ENCODE peak calls at places on chromosomes 16 and 17, in six cellular contexts. One of them, this sample, is unnamed.

GRCh38 chr16:72104905-72105304 is 11.3 kb downstream of the DHX38 start:
- DNase-seq in upper lobe of right lung: no peak
- DNase-seq in foreskin keratinocyte: no peak
- DNase-seq in Calu3: no peak
- DNase-seq in hepatocyte: no peak
- DNase-seq in fibroblast of lung: no peak
- DNase-seq in this sample: no peak

GRCh38 chr16:82603784-82604411 is 22.9 kb upstream of the CDH13 start:
- DNase-seq in upper lobe of right lung: no peak
- DNase-seq in foreskin keratinocyte: peak; percentile 38
- DNase-seq in Calu3: peak; percentile 21
- DNase-seq in hepatocyte: peak; percentile 73
- DNase-seq in fibroblast of lung: peak; percentile 51
- DNase-seq in this sample: no peak

GRCh38 chr17:81395600-81396277 is 482 bp downstream of the BAHCC1 start:
- DNase-seq in upper lobe of right lung: no peak
- DNase-seq in foreskin keratinocyte: no peak
- DNase-seq in Calu3: no peak
- DNase-seq in hepatocyte: no peak
- DNase-seq in fibroblast of lung: peak; percentile 9
- DNase-seq in this sample: no peak

GRCh38 chr17:79892457-79893236 is 53.4 kb upstream of the CBX4 start:
- DNase-seq in upper lobe of right lung: no peak
- DNase-seq in foreskin keratinocyte: peak; percentile 52
- DNase-seq in Calu3: peak; percentile 55
- DNase-seq in hepatocyte: peak; percentile 35
- DNase-seq in fibroblast of lung: no peak
- DNase-seq in this sample: no peak

GRCh38 chr17:47704116-47704515 is 10.2 kb downstream of the TBKBP1 start:
- DNase-seq in upper lobe of right lung: peak; percentile 68
- DNase-seq in foreskin keratinocyte: no peak
- DNase-seq in Calu3: no peak
- DNase-seq in hepatocyte: no peak
- DNase-seq in fibroblast of lung: no peak
- DNase-seq in this sample: peak; percentile 49

GRCh38 chr16:84062734-84063640 is 20.4 kb upstream of the SLC38A8 start:
- DNase-seq in upper lobe of right lung: peak; percentile 89
- DNase-seq in foreskin keratinocyte: peak; percentile 43
- DNase-seq in Calu3: peak; percentile 86
- DNase-seq in hepatocyte: peak; percentile 86
- DNase-seq in fibroblast of lung: peak; percentile 73
- DNase-seq in this sample: peak; percentile 70

GRCh38 chr17:45320349-45320930 is 3.6 kb upstream of the MAP3K14 start:
- DNase-seq in upper lobe of right lung: no peak
- DNase-seq in foreskin keratinocyte: peak; percentile 66
- DNase-seq in Calu3: no peak
- DNase-seq in hepatocyte: no peak
- DNase-seq in fibroblast of lung: peak; percentile 90
- DNase-seq in this sample: no peak

GRCh38 chr16:85418978-85419491 is 194.1 kb upstream of the GSE1 start:
- DNase-seq in upper lobe of right lung: peak; percentile 54
- DNase-seq in foreskin keratinocyte: no peak
- DNase-seq in Calu3: no peak
- DNase-seq in hepatocyte: no peak
- DNase-seq in fibroblast of lung: no peak
- DNase-seq in this sample: no peak

GRCh38 chr16:22646948-22647556 is 136.4 kb downstream of the NPIPB5 start:
- DNase-seq in upper lobe of right lung: no peak
- DNase-seq in foreskin keratinocyte: no peak
- DNase-seq in Calu3: no peak
- DNase-seq in hepatocyte: no peak
- DNase-seq in fibroblast of lung: no peak
- DNase-seq in this sample: no peak

GRCh38 chr17:49849711-49850610 is 2.1 kb upstream of the TAC4 start:
- DNase-seq in upper lobe of right lung: peak; percentile 54
- DNase-seq in foreskin keratinocyte: no peak
- DNase-seq in Calu3: no peak
- DNase-seq in hepatocyte: no peak
- DNase-seq in fibroblast of lung: no peak
- DNase-seq in this sample: no peak

GRCh38 chr17:49848739-49849138 is 870 bp upstream of the TAC4 start:
- DNase-seq in upper lobe of right lung: no peak
- DNase-seq in foreskin keratinocyte: no peak
- DNase-seq in Calu3: no peak
- DNase-seq in hepatocyte: no peak
- DNase-seq in fibroblast of lung: no peak
- DNase-seq in this sample: no peak

GRCh38 chr17:49853470-49854015 is 5.7 kb upstream of the TAC4 start:
- DNase-seq in upper lobe of right lung: no peak
- DNase-seq in foreskin keratinocyte: no peak
- DNase-seq in Calu3: no peak
- DNase-seq in hepatocyte: no peak
- DNase-seq in fibroblast of lung: no peak
- DNase-seq in this sample: no peak

GRCh38 chr17:49850772-49851386 is 3.0 kb upstream of the TAC4 start:
- DNase-seq in upper lobe of right lung: no peak
- DNase-seq in foreskin keratinocyte: no peak
- DNase-seq in Calu3: peak; percentile 39
- DNase-seq in hepatocyte: no peak
- DNase-seq in fibroblast of lung: no peak
- DNase-seq in this sample: no peak

GRCh38 chr17:49851387-49852291 is 3.8 kb upstream of the TAC4 start:
- DNase-seq in upper lobe of right lung: peak; percentile 90
- DNase-seq in foreskin keratinocyte: no peak
- DNase-seq in Calu3: peak; percentile 91
- DNase-seq in hepatocyte: peak; percentile 79
- DNase-seq in fibroblast of lung: peak; percentile 65
- DNase-seq in this sample: peak; percentile 79
- TF ChIP-seq CTCF in upper lobe of right lung: peak; percentile 71
- TF ChIP-seq CTCF in foreskin keratinocyte: peak; percentile 68
- TF ChIP-seq CTCF in Calu3: peak; percentile 94
- TF ChIP-seq CTCF in hepatocyte: peak; percentile 71
- TF ChIP-seq CTCF in fibroblast of lung: peak; percentile 64
- TF ChIP-seq CTCF in this sample: peak; percentile 62

DNA sequence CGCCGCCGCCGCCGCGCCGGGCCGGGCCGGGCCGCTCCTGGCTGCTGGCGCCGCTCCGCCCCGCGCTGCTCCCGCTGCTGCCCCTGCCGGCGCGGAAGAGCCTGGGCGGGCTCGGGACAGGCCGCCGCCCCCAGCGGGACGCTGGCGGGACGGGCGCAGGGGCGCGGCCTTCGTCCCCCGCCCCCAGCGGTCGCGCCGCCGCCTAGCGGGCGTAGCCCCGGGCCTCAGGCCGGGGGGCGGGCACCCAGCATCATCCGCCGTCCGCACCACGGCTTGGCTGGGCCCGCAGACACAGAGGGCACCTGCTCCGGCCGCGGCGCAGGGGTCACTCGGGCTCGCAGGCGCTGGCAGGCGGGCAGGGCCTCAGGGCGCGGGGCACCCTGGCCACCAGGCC is at the start of gene AMFR:
- DNase-seq in upper lobe of right lung: peak; percentile 87
- DNase-seq in foreskin keratinocyte: peak; percentile 26
- DNase-seq in Calu3: peak; percentile 88
- DNase-seq in hepatocyte: peak; percentile 94
- DNase-seq in fibroblast of lung: peak; percentile 80
- DNase-seq in this sample: peak; percentile 97
- TF ChIP-seq CTCF in upper lobe of right lung: peak; percentile 31
- TF ChIP-seq CTCF in foreskin keratinocyte: peak; percentile 56
- TF ChIP-seq CTCF in Calu3: peak; percentile 66
- TF ChIP-seq CTCF in hepatocyte: no peak
- TF ChIP-seq CTCF in fibroblast of lung: peak; percentile 32
- TF ChIP-seq CTCF in this sample: peak; percentile 44

GRCh38 chr17:42744806-42745617 is at the start of gene EZH1:
- DNase-seq in upper lobe of right lung: peak; percentile 95
- DNase-seq in foreskin keratinocyte: peak; percentile 77
- DNase-seq in Calu3: peak; percentile 98
- DNase-seq in hepatocyte: peak; percentile 97
- DNase-seq in fibroblast of lung: peak; percentile 79
- DNase-seq in this sample: peak; percentile 100
- TF ChIP-seq CTCF in upper lobe of right lung: no peak
- TF ChIP-seq CTCF in foreskin keratinocyte: no peak
- TF ChIP-seq CTCF in Calu3: no peak
- TF ChIP-seq CTCF in hepatocyte: no peak
- TF ChIP-seq CTCF in fibroblast of lung: no peak
- TF ChIP-seq CTCF in this sample: no peak

DNA sequence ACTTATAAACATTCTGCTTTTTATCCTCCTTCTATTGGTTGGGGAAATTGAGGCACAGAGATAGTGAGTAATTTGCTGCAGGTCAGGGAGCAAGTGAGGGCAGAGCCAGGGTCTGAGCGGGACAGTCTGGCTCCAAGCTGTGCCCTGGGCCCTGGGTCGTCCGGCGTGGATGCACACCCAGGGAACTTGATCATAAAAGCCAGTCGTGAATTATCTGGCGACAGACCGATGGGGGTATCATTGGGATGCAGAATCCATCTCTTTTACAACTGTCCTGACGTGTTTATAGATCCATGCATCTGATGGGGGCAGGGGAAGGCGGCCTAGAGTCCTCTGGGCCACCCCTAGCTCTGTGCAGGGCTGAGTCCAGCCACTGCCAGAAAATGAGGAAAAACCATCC is 332.9 kb downstream of the C16orf95 start:
- DNase-seq in upper lobe of right lung: no peak
- DNase-seq in foreskin keratinocyte: no peak
- DNase-seq in Calu3: no peak
- DNase-seq in hepatocyte: no peak
- DNase-seq in fibroblast of lung: no peak
- DNase-seq in this sample: no peak
- TF ChIP-seq CTCF in upper lobe of right lung: no peak
- TF ChIP-seq CTCF in foreskin keratinocyte: no peak
- TF ChIP-seq CTCF in Calu3: no peak
- TF ChIP-seq CTCF in hepatocyte: no peak
- TF ChIP-seq CTCF in fibroblast of lung: no peak
- TF ChIP-seq CTCF in this sample: no peak

GRCh38 chr17:39261286-39261685 is 35.5 kb upstream of the STAC2 start:
- DNase-seq in upper lobe of right lung: no peak
- DNase-seq in foreskin keratinocyte: no peak
- DNase-seq in Calu3: peak; percentile 70
- DNase-seq in hepatocyte: no peak
- DNase-seq in fibroblast of lung: no peak
- DNase-seq in this sample: no peak
- TF ChIP-seq CTCF in upper lobe of right lung: peak; percentile 27
- TF ChIP-seq CTCF in foreskin keratinocyte: peak; percentile 39
- TF ChIP-seq CTCF in Calu3: peak; percentile 86
- TF ChIP-seq CTCF in hepatocyte: no peak
- TF ChIP-seq CTCF in fibroblast of lung: no peak
- TF ChIP-seq CTCF in this sample: no peak

GRCh38 chr17:51487947-51488346 is 227.6 kb downstream of the UTP18 start:
- DNase-seq in upper lobe of right lung: no peak
- DNase-seq in foreskin keratinocyte: no peak
- DNase-seq in Calu3: peak; percentile 11
- DNase-seq in hepatocyte: peak; percentile 10
- DNase-seq in fibroblast of lung: no peak
- DNase-seq in this sample: no peak
- TF ChIP-seq CTCF in upper lobe of right lung: no peak
- TF ChIP-seq CTCF in foreskin keratinocyte: peak; percentile 35
- TF ChIP-seq CTCF in Calu3: peak; percentile 25
- TF ChIP-seq CTCF in hepatocyte: peak; percentile 22
- TF ChIP-seq CTCF in fibroblast of lung: no peak
- TF ChIP-seq CTCF in this sample: no peak

GRCh38 chr17:74843352-74843627 is 16.4 kb downstream of the GRIN2C start:
- DNase-seq in upper lobe of right lung: no peak
- DNase-seq in foreskin keratinocyte: no peak
- DNase-seq in Calu3: no peak
- DNase-seq in hepatocyte: no peak
- DNase-seq in fibroblast of lung: no peak
- DNase-seq in this sample: no peak

GRCh38 chr17:74840989-74841666 is 18.6 kb downstream of the GRIN2C start:
- DNase-seq in upper lobe of right lung: no peak
- DNase-seq in foreskin keratinocyte: no peak
- DNase-seq in Calu3: no peak
- DNase-seq in hepatocyte: no peak
- DNase-seq in fibroblast of lung: peak; percentile 27
- DNase-seq in this sample: no peak

GRCh38 chr17:74842599-74843351 is 16.9 kb downstream of the GRIN2C start:
- DNase-seq in upper lobe of right lung: peak; percentile 92
- DNase-seq in foreskin keratinocyte: no peak
- DNase-seq in Calu3: peak; percentile 77
- DNase-seq in hepatocyte: peak; percentile 87
- DNase-seq in fibroblast of lung: peak; percentile 51
- DNase-seq in this sample: peak; percentile 87

GRCh38 chr17:74840500-74840899 is 19.2 kb downstream of the GRIN2C start:
- DNase-seq in upper lobe of right lung: no peak
- DNase-seq in foreskin keratinocyte: no peak
- DNase-seq in Calu3: no peak
- DNase-seq in hepatocyte: no peak
- DNase-seq in fibroblast of lung: no peak
- DNase-seq in this sample: no peak

DNA sequence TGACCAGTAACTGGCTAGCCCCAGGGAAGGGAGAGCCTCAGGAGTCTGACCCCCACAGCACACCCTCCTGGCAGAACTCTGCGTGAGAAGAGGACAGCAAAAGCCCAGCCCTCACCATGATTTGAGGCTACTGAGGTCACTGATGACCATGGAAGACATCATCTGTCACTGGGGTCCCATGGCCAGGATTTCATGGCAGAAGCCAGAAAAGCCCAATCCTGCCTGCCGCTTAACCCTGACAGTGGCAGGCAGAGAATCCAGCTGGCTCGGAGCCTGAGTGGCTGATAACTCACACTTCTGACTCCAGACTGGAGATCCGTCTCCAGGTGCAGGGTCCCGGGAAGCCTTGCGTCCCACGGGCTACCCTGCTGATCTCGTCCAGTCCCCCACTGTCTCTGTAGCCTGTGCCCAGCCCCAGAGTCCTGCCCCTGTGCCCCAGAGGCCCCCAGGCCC is 17.5 kb downstream of the GRIN2C start:
- DNase-seq in upper lobe of right lung: no peak
- DNase-seq in foreskin keratinocyte: no peak
- DNase-seq in Calu3: no peak
- DNase-seq in hepatocyte: no peak
- DNase-seq in fibroblast of lung: peak; percentile 7
- DNase-seq in this sample: no peak
- TF ChIP-seq CTCF in upper lobe of right lung: no peak
- TF ChIP-seq CTCF in foreskin keratinocyte: no peak
- TF ChIP-seq CTCF in Calu3: no peak
- TF ChIP-seq CTCF in hepatocyte: no peak
- TF ChIP-seq CTCF in fibroblast of lung: no peak
- TF ChIP-seq CTCF in this sample: no peak

DNA sequence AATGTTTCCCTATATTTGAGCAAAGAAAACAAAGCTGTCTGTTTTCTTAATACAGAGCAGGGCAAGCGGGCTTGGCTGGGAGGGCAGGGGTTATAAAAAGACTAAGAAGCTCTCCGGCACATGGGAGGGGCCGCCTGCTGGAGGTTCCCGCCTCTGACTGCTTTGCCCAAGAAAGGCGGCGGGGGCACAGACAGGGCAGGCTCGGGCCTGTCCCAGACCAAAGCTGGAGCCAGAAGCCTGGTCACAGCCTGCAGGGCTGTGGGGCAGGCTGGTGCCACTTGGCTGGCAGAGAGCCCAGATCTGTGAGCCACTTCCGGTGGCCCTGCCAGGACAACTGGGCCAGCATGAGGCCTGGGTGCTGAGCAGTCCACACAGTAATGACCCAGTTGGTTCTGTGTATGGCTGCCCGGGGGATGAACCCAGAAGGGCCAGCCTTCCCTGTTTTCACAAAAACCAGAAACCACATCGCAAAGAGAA is 89.4 kb downstream of the LITAF start:
- DNase-seq in upper lobe of right lung: peak; percentile 93
- DNase-seq in foreskin keratinocyte: peak; percentile 85
- DNase-seq in Calu3: peak; percentile 96
- DNase-seq in hepatocyte: peak; percentile 80
- DNase-seq in fibroblast of lung: peak; percentile 62
- DNase-seq in this sample: no peak
- TF ChIP-seq CTCF in upper lobe of right lung: no peak
- TF ChIP-seq CTCF in foreskin keratinocyte: peak; percentile 41
- TF ChIP-seq CTCF in Calu3: no peak
- TF ChIP-seq CTCF in hepatocyte: no peak
- TF ChIP-seq CTCF in fibroblast of lung: no peak
- TF ChIP-seq CTCF in this sample: no peak

This sample was measured in GM20000.